ENCODE peak calls at places on chromosome 2, in five cellular contexts. G is mesenchymal stem cell, J is iPS-NIHi11, K is dermis microvascular lymphatic vessel endothelial cell, D is NCI-H2227 treated with DMSO at 0.1 percent for 48 hours. W is an unnamed sample.

GRCh38 chr2:64342195-64343099 is 111.5 kb upstream of the LGALSL start:
- DNase-seq in G (no peak), J (no peak), K (no peak), D (no peak), W (no peak)

GRCh38 chr2:156458229-156458584 is 22.0 kb downstream of the GPD2 start:
- DNase-seq in G (no peak), J (no peak), K (no peak), D (no peak), W (no peak)

GRCh38 chr2:153068067-153068466 is 349.6 kb downstream of the ARL6IP6 start:
- DNase-seq in G (no peak), J (no peak), K (no peak), D (no peak), W (no peak)

GRCh38 chr2:42756956-42757513 is 6.9 kb downstream of the OXER1 start:
- DNase-seq in G (no peak), J (no peak), K (no peak), D (no peak), W (peak)

GRCh38 chr2:220144411-220144810 is 517.0 kb downstream of the SLC4A3 start:
- DNase-seq in G (no peak), J (no peak), K (no peak), D (no peak), W (no peak)

GRCh38 chr2:20935168-20935567 is 108.7 kb downstream of the APOB start:
- DNase-seq in G (no peak), J (no peak), K (no peak), D (no peak), W (no peak)

GRCh38 chr2:136075466-136075865 is 42.5 kb downstream of the CXCR4 start:
- DNase-seq in G (no peak), J (no peak), K (no peak), D (no peak), W (no peak)

GRCh38 chr2:37566517-37566961 is 104.9 kb downstream of the CDC42EP3 start:
- DNase-seq in G (peak), J (no peak), K (no peak), D (no peak), W (no peak)

GRCh38 chr2:157789933-157790511 is 86.1 kb downstream of the ACVR1 start:
- DNase-seq in G (peak), J (no peak), K (no peak), D (no peak), W (peak)

GRCh38 chr2:172931256-172931894 is 144.3 kb upstream of the MAP3K20 start:
- DNase-seq in G (peak), J (no peak), K (peak), D (no peak), W (peak)

GRCh38 chr2:186611526-186611925 is 21.7 kb downstream of the ITGAV start:
- DNase-seq in G (no peak), J (no peak), K (no peak), D (no peak), W (no peak)

GRCh38 chr2:182949052-182949451 is 82.6 kb upstream of the FRZB start:
- DNase-seq in G (no peak), J (no peak), K (no peak), D (no peak), W (no peak)

GRCh38 chr2:123453772-123454171 is 571.3 kb upstream of the CNTNAP5 start:
- DNase-seq in G (no peak), J (no peak), K (no peak), D (no peak), W (no peak)

GRCh38 chr2:62774555-62775366 is 69.2 kb downstream of the EHBP1 start:
- DNase-seq in G (peak), J (peak), K (peak), D (peak), W (peak)